ENCODE peak calls at places on chromosome 11, in eight cellular contexts. B, O, K, T, H, N, S and X are unnamed samples.

GRCh38 chr11:44959064-44959463 is 8.4 kb upstream of the TP53I11 start:
- DNase-seq in K (no peak), N (no peak), S (no peak), H (no peak), O (no peak), T (no peak), B (no peak), X (no peak)

GRCh38 chr11:57347336-57347735 is 9.2 kb downstream of the P2RX3 start:
- DNase-seq in N (no peak), O (no peak), K (no peak), S (peak; percentile 46), T (no peak), H (no peak), B (no peak), X (no peak)

GRCh38 chr11:108338750-108339149 is 115.9 kb downstream of the ATM start:
- DNase-seq in N (no peak), T (no peak), S (no peak), K (no peak), H (no peak), O (no peak), B (no peak), X (no peak)

GRCh38 chr11:113314389-113315301 is at the start of gene TTC12:
- DNase-seq in K (peak; percentile 96), S (peak; percentile 97), O (peak; percentile 92), H (peak; percentile 96), N (peak; percentile 98), T (peak; percentile 98), B (peak; percentile 96), X (peak; percentile 95)

GRCh38 chr11:7449196-7449840 is 36.0 kb upstream of the OLFML1 start:
- DNase-seq in H (no peak), T (no peak), S (no peak), N (no peak), O (no peak), K (peak; percentile 36), B (no peak), X (no peak)

GRCh38 chr11:117900144-117900651 is 23.7 kb upstream of the FXYD6 start:
- DNase-seq in H (no peak), N (peak; percentile 56), O (no peak), T (no peak), K (no peak), B (no peak), S (no peak), X (no peak)

GRCh38 chr11:71977743-71978418 is 20.8 kb upstream of the IL18BP start:
- DNase-seq in S (no peak), B (peak; percentile 51), H (no peak), O (peak; percentile 56), K (peak; percentile 69), N (peak; percentile 89), T (no peak), X (peak; percentile 58)

GRCh38 chr11:2533642-2534115 is 88.9 kb downstream of the KCNQ1 start:
- DNase-seq in B (peak; percentile 55), O (peak; percentile 93), H (peak; percentile 74), N (peak; percentile 80), S (peak; percentile 88), K (peak; percentile 75), T (peak; percentile 73), X (peak; percentile 74)

GRCh38 chr11:26896716-26897115 is 97.2 kb upstream of the FIBIN start:
- DNase-seq in N (no peak), O (no peak), B (no peak), K (no peak), H (no peak), S (no peak), T (no peak), X (no peak)

GRCh38 chr11:128285313-128285712 is 302.0 kb downstream of the ETS1 start:
- DNase-seq in T (no peak), S (no peak), N (no peak), O (no peak), K (no peak), B (no peak), H (no peak), X (no peak)

GRCh38 chr11:57646756-57647303 is 2.9 kb downstream of the YPEL4 start:
- DNase-seq in N (no peak), T (peak; percentile 45), K (no peak), S (no peak), H (no peak), B (no peak), O (no peak), X (no peak)

GRCh38 chr11:63766501-63767270 is 1.9 kb downstream of the ZFTA start:
- DNase-seq in N (no peak), H (no peak), S (no peak), K (no peak), O (no peak), T (peak; percentile 58), B (no peak), X (no peak)

GRCh38 chr11:63767415-63768231 is 952 bp downstream of the ZFTA start:
- DNase-seq in B (no peak), T (peak; percentile 72), O (peak; percentile 86), H (peak; percentile 41), K (peak; percentile 68), N (peak; percentile 73), S (peak; percentile 80), X (peak; percentile 74)

GRCh38 chr11:63769719-63770443 is 1.3 kb upstream of the ZFTA start:
- DNase-seq in N (no peak), K (no peak), T (peak; percentile 41), H (peak; percentile 13), S (no peak), O (peak; percentile 12), B (no peak), X (no peak)

GRCh38 chr11:63769044-63769718 is 606 bp upstream of the ZFTA start:
- DNase-seq in O (peak; percentile 36), B (no peak), S (peak; percentile 83), T (peak; percentile 68), H (peak; percentile 68), N (peak; percentile 58), K (no peak), X (peak; percentile 77)

DNA sequence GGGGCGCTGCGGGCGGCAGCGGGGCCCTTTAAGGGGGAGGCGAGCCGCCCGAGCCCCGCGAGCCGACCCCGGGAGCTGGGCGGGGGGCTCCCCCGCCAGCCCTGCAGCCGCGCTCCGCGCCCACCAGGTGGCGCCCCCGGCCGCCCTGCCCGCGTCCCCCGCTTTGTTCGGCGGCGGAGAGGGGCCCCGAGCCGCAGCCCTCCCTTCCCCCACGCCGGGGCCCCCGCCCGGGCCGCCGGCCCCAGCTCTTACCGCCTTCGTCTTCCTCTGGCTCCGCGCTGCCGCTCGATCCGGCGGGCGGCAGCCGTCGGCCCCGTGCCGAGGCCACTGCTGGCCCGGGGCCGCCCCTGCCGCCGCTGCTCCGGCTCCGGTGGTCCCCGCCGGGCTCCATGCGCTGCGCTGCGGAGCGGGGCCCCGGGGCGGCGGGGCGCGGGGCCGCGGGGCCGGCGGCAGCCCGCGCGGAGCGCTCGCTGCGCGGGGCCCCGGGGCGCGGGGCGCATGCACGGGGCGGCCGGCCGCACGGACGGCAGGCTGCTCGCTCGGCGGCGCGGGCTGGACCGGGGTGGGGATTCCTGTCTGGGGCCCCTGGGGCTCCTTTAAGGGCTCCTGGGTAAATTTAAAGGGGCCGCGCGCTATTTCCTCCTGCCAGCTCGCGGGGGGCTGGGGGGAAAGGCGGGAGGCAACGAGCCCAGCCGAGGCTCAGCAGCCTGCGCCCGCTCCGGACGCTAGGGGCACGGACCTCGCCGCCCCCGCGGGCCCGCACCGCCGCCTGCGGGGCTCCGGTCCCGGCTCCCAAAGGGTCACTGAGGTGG is at the start of gene ZFTA:
- DNase-seq in B (peak; percentile 61), S (peak; percentile 85), H (peak; percentile 75), N (peak; percentile 82), T (peak; percentile 86), O (peak; percentile 64), K (peak; percentile 68), X (peak; percentile 90)
- TF ChIP-seq CTCF in B (no peak), S (peak; percentile 65), H (peak; percentile 52), N (peak; percentile 81), T (no peak), O (peak; percentile 49), K (no peak), X (peak; percentile 86)

GRCh38 chr11:125451400-125452124 is 44.5 kb downstream of the FEZ1 start:
- DNase-seq in K (peak; percentile 54), B (peak; percentile 43), O (no peak), N (peak; percentile 53), H (peak; percentile 59), S (no peak), T (peak; percentile 45), X (peak; percentile 54)

GRCh38 chr11:125449586-125449985 is 46.5 kb downstream of the FEZ1 start:
- DNase-seq in N (no peak), H (no peak), O (no peak), B (no peak), S (no peak), K (no peak), T (no peak), X (no peak)

GRCh38 chr11:125445731-125446130 is 50.3 kb downstream of the FEZ1 start:
- DNase-seq in B (no peak), O (no peak), S (no peak), H (no peak), K (no peak), N (no peak), T (no peak), X (no peak)

GRCh38 chr11:125446279-125446678 is 49.8 kb downstream of the FEZ1 start:
- DNase-seq in O (no peak), B (no peak), S (no peak), K (no peak), T (no peak), H (no peak), N (no peak), X (no peak)

GRCh38 chr11:125448136-125448535 is 47.9 kb downstream of the FEZ1 start:
- DNase-seq in H (no peak), K (no peak), N (no peak), S (no peak), T (no peak), O (peak; percentile 70), B (no peak), X (no peak)
- TF ChIP-seq CTCF in H (no peak), K (no peak), N (no peak), S (no peak), T (no peak), O (no peak), B (no peak), X (no peak)

GRCh38 chr11:32430586-32431357 is 4.6 kb downstream of the WT1 start:
- DNase-seq in N (no peak), B (no peak), T (peak; percentile 88), O (no peak), H (no peak), S (no peak), K (peak; percentile 8), X (peak; percentile 53)
- TF ChIP-seq CTCF in N (peak; percentile 4), B (no peak), T (peak; percentile 35), O (peak; percentile 33), H (peak; percentile 24), S (no peak), K (peak; percentile 22), X (no peak)

GRCh38 chr11:130163346-130164220 is 4.0 kb downstream of the ST14 start:
- DNase-seq in T (no peak), O (no peak), K (peak; percentile 76), H (no peak), S (no peak), N (no peak), B (peak; percentile 80), X (no peak)
- TF ChIP-seq CTCF in T (no peak), O (no peak), K (peak; percentile 27), H (no peak), S (no peak), N (peak; percentile 27), B (peak; percentile 30), X (no peak)

DNA sequence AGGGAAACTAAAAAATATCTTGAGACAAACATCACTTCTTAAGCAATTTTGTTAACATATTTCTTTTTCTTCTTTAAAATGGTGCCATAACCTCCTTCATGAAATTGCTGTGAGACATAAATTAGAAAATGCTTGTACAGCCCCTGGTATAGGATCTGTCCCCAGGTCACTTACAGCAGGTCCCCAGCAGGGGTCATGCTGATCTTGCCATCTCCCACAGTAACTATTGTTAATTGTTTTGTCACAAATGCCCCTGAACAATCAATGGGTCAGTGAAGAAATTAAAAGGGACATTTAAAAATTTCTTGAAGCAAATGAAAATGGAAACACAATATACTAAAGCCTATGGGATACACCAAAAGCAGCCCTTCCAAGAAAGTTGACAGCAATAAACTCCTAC is 99.8 kb upstream of the OR4B1 start:
- DNase-seq in T (no peak), B (no peak), H (no peak), O (no peak), K (no peak), N (no peak), S (no peak), X (no peak)
- TF ChIP-seq CTCF in T (no peak), B (no peak), H (peak; percentile 50), O (peak; percentile 40), K (no peak), N (peak; percentile 32), S (peak; percentile 34), X (no peak)